ENCODE peak calls at places on chromosome 10, in four cellular contexts. K is tibial nerve, X is A549, C is H1. B is an unnamed sample.

GRCh38 chr10:87818505-87819273 is 663 bp upstream of the ATAD1 start:
- DNase-seq in X (peak), C (no peak), K (no peak), B (peak)

GRCh38 chr10:73965890-73966768 is 31.8 kb upstream of the VCL start:
- DNase-seq in C (peak), K (peak), X (peak), B (peak)

GRCh38 chr10:99337261-99337905 is 8.2 kb downstream of the CNNM1 start:
- DNase-seq in K (no peak), X (peak), C (no peak), B (no peak)

GRCh38 chr10:6179078-6179477 is 23.7 kb upstream of the PFKFB3 start:
- DNase-seq in X (no peak), C (no peak), K (no peak), B (no peak)

GRCh38 chr10:129703287-129704137 is 236.5 kb downstream of the MGMT start:
- DNase-seq in X (no peak), C (no peak), K (no peak), B (no peak)

GRCh38 chr10:129958686-129959543 is 5.2 kb downstream of the EBF3 start:
- DNase-seq in C (no peak), X (no peak), K (no peak), B (peak)

GRCh38 chr10:95183132-95183450 is 10.9 kb upstream of the ACSM6 start:
- DNase-seq in C (no peak), K (no peak), X (no peak), B (no peak)

GRCh38 chr10:132577350-132578005 is 39.9 kb downstream of the INPP5A start:
- DNase-seq in X (peak), K (no peak), C (no peak), B (peak)

GRCh38 chr10:107091126-107091525 is 73.4 kb downstream of the SORCS1 start:
- DNase-seq in K (no peak), X (no peak), C (no peak), B (no peak)

GRCh38 chr10:72694476-72695369 is 2.8 kb downstream of the MCU start:
- DNase-seq in C (no peak), K (no peak), X (peak), B (no peak)

GRCh38 chr10:14560274-14560673 is 214.4 kb downstream of the FAM107B start:
- DNase-seq in K (no peak), C (no peak), X (peak), B (no peak)

GRCh38 chr10:111113961-111114830 is 37.4 kb downstream of the ADRA2A start:
- DNase-seq in C (no peak), K (no peak), X (no peak), B (no peak)

DNA sequence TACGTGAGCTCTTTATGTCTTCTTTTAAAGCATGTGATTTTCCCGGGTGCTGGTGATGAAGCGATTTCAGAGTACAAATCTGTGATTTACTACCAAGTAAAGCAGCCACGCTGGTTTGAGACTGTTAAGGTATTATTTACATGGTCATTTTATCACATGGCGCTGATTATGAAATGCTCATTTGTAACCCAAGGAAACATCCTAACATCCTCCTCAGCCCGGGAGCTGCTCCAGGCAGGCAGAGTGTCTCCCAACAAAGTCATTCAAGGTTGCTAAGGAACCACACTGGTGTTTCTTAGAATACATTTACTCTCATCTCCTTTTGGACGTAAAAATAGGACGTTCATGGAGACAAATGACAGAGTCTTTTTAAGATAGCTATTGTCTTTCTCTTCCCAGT is 119.4 kb downstream of the DOCK1 start:
- DNase-seq in C (no peak), K (no peak), X (no peak), B (no peak)
- TF ChIP-seq EP300 in C (no peak), K (no peak), X (no peak), B (no peak)

DNA sequence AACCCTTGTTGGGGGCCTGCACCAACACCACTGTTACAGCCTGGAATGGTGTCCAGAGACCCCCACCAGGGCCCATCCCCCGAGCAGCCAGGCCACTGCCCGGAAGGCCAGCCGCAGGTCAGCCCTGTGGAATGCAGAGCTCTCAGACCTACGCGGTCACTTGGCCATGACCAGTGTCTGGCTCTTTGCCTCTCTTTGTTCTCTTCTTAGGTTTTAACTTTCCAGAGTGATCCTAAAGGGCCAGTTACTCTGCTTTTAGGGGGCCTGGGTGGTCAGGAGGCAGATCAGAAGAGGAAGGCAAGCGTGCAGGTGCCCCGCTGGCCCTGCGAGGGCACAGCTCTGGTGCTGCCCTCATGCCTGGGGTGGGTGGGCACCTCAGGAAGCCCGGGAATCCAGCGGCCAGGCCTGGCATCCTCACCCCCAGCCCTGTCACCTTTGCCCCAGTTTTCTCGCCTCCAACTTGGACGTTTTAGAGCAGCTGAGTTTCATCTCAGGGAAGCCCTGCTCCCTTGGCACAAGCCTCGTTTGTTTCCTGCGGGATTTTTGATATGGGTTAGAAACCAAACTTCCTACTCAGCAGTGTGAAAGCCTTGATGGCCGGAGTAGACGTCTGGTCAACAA is 62.5 kb upstream of the CHST15 start:
- DNase-seq in C (no peak), K (no peak), X (no peak), B (peak)
- TF ChIP-seq EP300 in C (no peak), K (no peak), X (no peak), B (no peak)

GRCh38 chr10:97399843-97400545 is 1.1 kb downstream of the RRP12 start:
- DNase-seq in C (no peak), X (peak), K (no peak), B (no peak)

GRCh38 chr10:97401455-97401919 is 347 bp upstream of the RRP12 start:
- DNase-seq in X (no peak), K (no peak), C (no peak), B (no peak)

GRCh38 chr10:97404044-97404443 is 2.9 kb upstream of the RRP12 start:
- DNase-seq in K (no peak), X (no peak), C (no peak), B (no peak)

GRCh38 chr10:97396056-97396455 is 5.1 kb downstream of the RRP12 start:
- DNase-seq in X (no peak), C (no peak), K (no peak), B (no peak)

DNA sequence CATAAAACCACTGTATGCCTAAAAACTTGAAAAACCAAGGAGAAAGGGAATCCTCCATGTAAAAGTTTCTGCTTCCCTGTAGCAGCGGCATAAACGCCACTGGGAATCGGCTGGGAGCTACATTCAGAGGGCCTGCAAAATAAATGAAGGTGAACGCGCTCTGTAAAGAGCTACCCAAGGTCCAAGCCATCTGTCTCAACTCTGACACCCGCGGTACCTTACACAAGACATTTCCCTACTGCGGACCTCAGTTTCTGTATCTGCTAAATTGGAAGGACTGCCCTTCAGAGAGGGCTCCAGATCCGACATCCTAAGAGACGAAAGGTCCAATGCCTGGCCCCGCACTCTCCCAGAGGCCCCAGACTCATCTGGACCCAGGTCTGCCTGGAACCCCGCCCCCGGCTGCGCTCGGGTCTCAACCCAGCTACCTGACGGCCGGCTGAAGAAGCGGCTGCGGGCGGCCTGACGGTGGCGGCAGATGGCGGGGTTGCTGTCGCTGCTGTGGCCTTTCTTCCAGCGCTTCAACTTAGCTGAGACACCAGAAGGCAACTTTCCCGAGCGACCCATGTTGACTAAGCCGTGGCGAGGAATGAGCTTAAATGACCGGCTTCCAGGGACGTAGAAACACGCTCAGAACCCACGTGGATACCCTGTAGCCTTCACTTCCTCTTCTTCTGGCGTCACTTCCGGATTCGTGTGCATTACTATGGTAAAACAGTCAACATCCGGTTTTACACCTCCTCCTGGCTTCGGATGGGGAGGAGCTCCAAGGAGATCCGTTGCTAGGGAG is at the start of gene RRP12:
- DNase-seq in X (peak), C (peak), K (peak), B (peak)
- TF ChIP-seq EP300 in X (no peak), C (no peak), K (peak), B (no peak)

DNA sequence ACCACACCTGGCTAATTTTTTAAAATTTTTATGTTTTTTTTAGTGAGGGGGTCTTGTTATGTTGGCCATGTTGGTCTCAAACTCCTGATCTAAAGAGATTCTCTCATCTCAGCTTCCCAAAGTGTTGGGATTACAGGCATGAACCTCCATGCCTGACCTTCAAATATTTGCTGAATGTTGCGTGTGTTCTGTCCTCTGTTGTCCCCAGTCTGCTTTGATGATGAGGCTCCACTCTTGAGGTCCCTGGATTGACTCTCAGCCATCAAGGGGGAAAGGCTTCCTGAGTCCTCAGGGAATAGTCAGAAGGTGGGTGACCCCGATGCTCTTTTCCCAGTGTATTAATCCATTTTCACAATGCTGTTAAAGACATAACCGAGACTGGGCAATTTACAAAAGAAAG is 26.0 kb downstream of the LYZL2 start:
- DNase-seq in K (no peak), X (no peak), C (no peak), B (no peak)
- TF ChIP-seq EP300 in K (no peak), X (no peak), C (no peak), B (no peak)

GRCh38 chr10:20927495-20927894 is 30.4 kb upstream of the NEBL start:
- DNase-seq in X (no peak), C (no peak), K (no peak), B (no peak)

GRCh38 chr10:20922033-20922432 is 24.9 kb upstream of the NEBL start:
- DNase-seq in X (no peak), K (no peak), C (no peak), B (no peak)

GRCh38 chr10:20916976-20917375 is 19.9 kb upstream of the NEBL start:
- DNase-seq in X (no peak), K (no peak), C (no peak), B (no peak)

GRCh38 chr10:20922461-20922860 is 25.4 kb upstream of the NEBL start:
- DNase-seq in C (no peak), K (no peak), X (no peak), B (no peak)
- TF ChIP-seq EP300 in C (no peak), K (no peak), X (no peak), B (no peak)

GRCh38 chr10:77875730-77876129 is 50.8 kb downstream of the DLG5 start:
- DNase-seq in X (no peak), K (no peak), C (no peak), B (no peak)

GRCh38 chr10:77872947-77873557 is 53.5 kb downstream of the DLG5 start:
- DNase-seq in X (no peak), C (no peak), K (no peak), B (no peak)

GRCh38 chr10:77872151-77872946 is 54.2 kb downstream of the DLG5 start:
- DNase-seq in X (no peak), K (no peak), C (no peak), B (no peak)

GRCh38 chr10:77874872-77875271 is 51.7 kb downstream of the DLG5 start:
- DNase-seq in K (no peak), C (no peak), X (no peak), B (no peak)

DNA sequence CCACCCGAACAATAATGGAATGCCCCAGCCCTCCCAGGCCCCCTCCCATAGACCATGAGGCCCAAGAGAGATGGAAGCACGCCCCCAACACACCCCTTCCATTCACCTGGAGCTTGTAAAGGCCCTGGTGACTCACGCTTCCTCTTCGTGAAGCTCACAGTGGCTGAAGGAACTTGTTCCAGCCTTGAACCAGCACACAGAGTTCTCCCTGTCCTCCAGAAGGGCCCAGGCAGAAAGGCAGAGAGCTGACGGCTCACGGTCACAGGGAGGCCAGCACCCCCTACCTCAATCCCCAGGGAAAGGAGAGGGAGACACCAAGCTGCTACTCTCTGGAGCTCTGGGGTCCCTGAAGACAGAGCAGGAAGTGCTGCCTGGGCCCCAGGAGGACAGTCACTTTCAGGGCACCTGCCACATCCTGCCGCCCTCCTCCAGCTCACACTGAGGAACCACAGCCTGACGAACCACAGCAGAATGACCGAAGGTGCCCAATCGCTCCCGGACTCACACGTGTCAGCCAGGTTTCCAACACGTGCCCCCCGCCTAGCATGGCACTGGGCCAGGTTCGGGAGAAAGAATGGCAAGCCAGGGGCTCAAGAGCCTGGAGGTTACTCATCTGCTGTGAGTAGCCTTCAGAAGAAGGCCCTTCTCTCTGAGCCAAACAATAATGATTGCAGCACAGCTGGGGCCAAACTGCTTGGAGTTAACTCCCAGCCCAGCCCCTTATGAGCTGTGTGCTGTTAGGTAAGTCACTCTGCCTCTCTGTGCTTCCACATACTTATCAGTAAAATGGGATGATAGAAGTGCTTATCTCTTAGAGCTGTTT is 52.8 kb downstream of the DLG5 start:
- DNase-seq in C (no peak), K (no peak), X (peak), B (peak)
- TF ChIP-seq EP300 in C (no peak), K (no peak), X (no peak), B (peak)

DNA sequence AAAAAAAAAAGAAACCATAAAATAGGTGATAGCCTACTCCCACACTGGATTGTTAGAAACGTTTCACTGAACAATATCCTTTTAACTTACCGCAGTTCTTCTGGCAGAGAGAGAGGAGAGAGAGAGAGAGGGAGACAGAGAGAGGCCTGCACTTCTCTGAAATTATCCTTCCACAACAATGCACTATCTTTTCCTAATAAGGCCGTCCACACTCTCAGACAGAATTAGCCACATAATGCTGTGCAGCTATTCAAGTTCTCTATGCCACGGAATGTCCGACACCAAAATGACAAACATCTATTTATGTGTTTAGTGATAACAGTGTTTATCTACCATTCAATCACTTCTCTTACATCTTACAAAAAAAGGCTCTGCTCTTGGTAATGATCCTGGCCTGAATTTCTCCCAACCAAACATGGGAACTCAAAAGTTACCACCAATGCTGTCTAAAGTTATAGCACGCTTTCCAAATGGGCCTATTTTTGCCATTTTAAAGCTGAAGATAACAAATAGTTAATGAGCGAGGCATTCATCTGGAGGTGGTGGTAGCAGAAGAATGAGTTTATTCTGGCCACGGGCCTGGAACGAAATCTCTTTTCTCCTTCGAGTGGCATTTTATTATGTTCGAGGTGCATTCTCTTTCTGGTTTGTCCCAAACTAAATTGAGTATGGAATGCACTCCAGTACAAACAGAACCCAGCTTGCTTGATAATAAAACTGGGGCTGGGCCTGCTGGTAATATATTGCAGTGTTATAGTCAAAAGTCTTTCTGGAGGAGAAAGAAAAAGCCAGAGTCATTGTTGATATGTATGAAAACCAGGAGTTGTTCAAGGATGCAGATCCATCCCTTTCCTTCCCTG is 160.2 kb upstream of the SVIL start:
- DNase-seq in K (no peak), X (no peak), C (no peak), B (no peak)
- TF ChIP-seq EP300 in K (no peak), X (no peak), C (no peak), B (no peak)

DNA sequence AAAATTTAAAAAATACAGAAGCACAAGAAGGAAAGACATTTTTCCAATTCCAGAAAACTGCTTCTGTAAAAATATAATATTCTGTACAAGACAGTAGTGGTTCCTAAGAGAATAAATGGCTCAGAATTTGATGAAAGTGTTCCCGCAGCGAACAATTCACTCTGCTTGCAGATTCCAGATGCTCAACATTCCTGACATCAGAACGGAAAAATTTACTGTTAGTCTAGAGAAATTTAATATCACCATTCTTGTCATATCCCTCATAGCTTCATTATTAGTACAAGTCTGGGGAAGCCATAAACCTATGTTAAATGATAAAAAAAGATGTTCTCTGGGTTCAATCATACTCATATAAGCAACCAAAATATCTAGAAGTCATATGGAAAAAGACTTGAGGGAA is 83.6 kb downstream of the MPP7 start:
- DNase-seq in K (no peak), C (no peak), X (no peak), B (no peak)
- TF ChIP-seq EP300 in K (no peak), C (no peak), X (no peak), B (no peak)

B was measured in suprapubic skin.